ENCODE peak calls at places on chromosomes 12 and 14, in five cellular contexts. Z, I, F, P and K are unnamed samples. For H3K4me1, the result is how much of the 10 kb centered on the place peaks cover.

GRCh38 chr12:13573698-13574321 is 377.3 kb downstream of the EMP1 start:
- DNase-seq in I (peak), Z (no peak), F (no peak), P (no peak), K (peak)

GRCh38 chr12:7146906-7147305 is 16.7 kb downstream of the CLSTN3 start:
- DNase-seq in Z (no peak), F (peak), I (no peak), P (no peak), K (no peak)

GRCh38 chr12:121239335-121239678 is 29.4 kb downstream of the P2RX4 start:
- DNase-seq in I (no peak), Z (no peak), F (no peak), P (no peak), K (no peak)

GRCh38 chr12:114888928-114889327 is 205.0 kb upstream of the TBX3 start:
- DNase-seq in I (no peak), F (no peak), P (no peak), Z (no peak), K (no peak)

GRCh38 chr14:106506901-106507305 is 980.5 kb downstream of the TMEM121 start:
- DNase-seq in I (no peak), F (no peak), Z (no peak), P (no peak), K (no peak)

GRCh38 chr12:52691076-52691764 is 11.0 kb upstream of the KRT1 start:
- DNase-seq in Z (no peak), I (no peak), P (peak), F (no peak), K (no peak)

GRCh38 chr12:108568653-108569154 is 6.3 kb downstream of the ISCU start:
- DNase-seq in I (no peak), F (peak), P (no peak), Z (no peak), K (no peak)

GRCh38 chr14:54815016-54815415 is 87.6 kb downstream of the GCH1 start:
- DNase-seq in Z (no peak), F (no peak), I (peak), P (no peak), K (no peak)

GRCh38 chr14:102530828-102531478 is 21.4 kb upstream of the ANKRD9 start:
- DNase-seq in P (no peak), Z (no peak), I (no peak), F (no peak), K (no peak)

GRCh38 chr12:76374395-76375020 is 26.3 kb upstream of the BBS10 start:
- DNase-seq in I (peak), F (no peak), P (no peak), Z (no peak), K (peak)

GRCh38 chr12:65656904-65657351 is 167.4 kb upstream of the HMGA2 start:
- DNase-seq in P (no peak), F (no peak), I (peak), Z (no peak), K (peak)

GRCh38 chr12:19030180-19030579 is 99.4 kb upstream of the PLEKHA5 start:
- DNase-seq in I (no peak), F (no peak), P (no peak), Z (no peak), K (peak)

GRCh38 chr14:61476737-61477410 is 155.5 kb downstream of the PRKCH start:
- DNase-seq in F (peak), P (no peak), Z (no peak), I (peak), K (peak)

GRCh38 chr12:39503445-39503844 is 60.5 kb upstream of the KIF21A start:
- DNase-seq in F (no peak), I (no peak), Z (no peak), P (peak), K (peak)

GRCh38 chr14:44112774-44113460 is 394.2 kb downstream of the FSCB start:
- DNase-seq in I (no peak), Z (no peak), P (no peak), F (no peak), K (peak)

GRCh38 chr12:61037792-61038191 is 1222.4 kb upstream of the USP15 start:
- DNase-seq in Z (peak), P (no peak), I (no peak), F (no peak), K (peak)

GRCh38 chr12:63151898-63152700 is 1.1 kb upstream of the AVPR1A start:
- DNase-seq in I (peak), F (peak), P (peak), Z (no peak), K (peak)

GRCh38 chr14:100972134-100972905 is 68.8 kb upstream of the RTL1 start:
- DNase-seq in F (no peak), I (no peak), Z (no peak), P (no peak), K (peak)

GRCh38 chr14:104386281-104386841 is 193.2 kb upstream of the C14orf180 start:
- DNase-seq in Z (peak), F (peak), P (no peak), I (no peak), K (no peak)

GRCh38 chr12:116152268-116152667 is 125.2 kb downstream of the MED13L start:
- DNase-seq in P (no peak), Z (no peak), I (peak), F (no peak), K (no peak)

GRCh38 chr14:103858063-103858820 is 10.9 kb upstream of the PPP1R13B start:
- DNase-seq in P (peak), I (no peak), F (no peak), Z (no peak), K (no peak)

GRCh38 chr12:68326720-68327119 is 5.4 kb downstream of the MDM1 start:
- DNase-seq in F (no peak), I (no peak), Z (no peak), P (no peak), K (no peak)

GRCh38 chr12:130878193-130879185 is 6.6 kb downstream of the RAN start:
- DNase-seq in I (no peak), Z (no peak), F (no peak), P (peak), K (no peak)

GRCh38 chr14:98598576-98598975 is 673.4 kb downstream of the BCL11B start:
- DNase-seq in Z (no peak), P (no peak), F (no peak), I (no peak), K (no peak)

GRCh38 chr12:127681151-127681754 is 585.7 kb upstream of the TMEM132C start:
- DNase-seq in P (no peak), F (no peak), Z (no peak), I (no peak), K (no peak)

GRCh38 chr14:92122761-92123160 is 992 bp downstream of the CPSF2 start:
- DNase-seq in I (no peak), F (no peak), Z (no peak), P (no peak), K (no peak)

GRCh38 chr12:123160801-123161487 is 10.1 kb upstream of the PITPNM2 start:
- DNase-seq in F (no peak), Z (no peak), I (peak), P (no peak), K (no peak)

GRCh38 chr14:89373185-89373584 is 43.8 kb downstream of the FOXN3 start:
- DNase-seq in F (no peak), Z (no peak), P (no peak), I (no peak), K (no peak)

GRCh38 chr12:75488553-75488952 is 8.0 kb downstream of the GLIPR1 start:
- DNase-seq in F (no peak), Z (no peak), I (peak), P (peak), K (peak)

GRCh38 chr12:94207467-94208432 is 59.4 kb downstream of the PLXNC1 start:
- DNase-seq in P (no peak), Z (no peak), I (no peak), F (no peak), K (no peak)

GRCh38 chr14:105168979-105169507 is 467 bp upstream of the JAG2 start:
- DNase-seq in F (no peak), P (peak), Z (no peak), I (no peak), K (peak)

GRCh38 chr14:50741571-50741970 is 73.5 kb upstream of the SAV1 start:
- DNase-seq in F (no peak), P (no peak), Z (no peak), I (peak), K (peak)

GRCh38 chr12:5745251-5745888 is 199.7 kb downstream of the ANO2 start:
- DNase-seq in Z (no peak), P (peak), I (peak), F (peak), K (peak)

GRCh38 chr12:112837629-112838191 is 46.2 kb downstream of the RPH3A start:
- DNase-seq in I (peak), P (no peak), Z (no peak), F (no peak), K (peak)

GRCh38 chr14:86796221-86797074 is 1196.5 kb downstream of the GALC start:
- DNase-seq in I (peak), F (no peak), Z (no peak), P (no peak), K (no peak)

GRCh38 chr12:102481705-102482104 is 1.3 kb upstream of the IGF1 start:
- DNase-seq in I (no peak), Z (no peak), F (no peak), P (no peak), K (no peak)

GRCh38 chr14:99737451-99737951 is 53.4 kb downstream of the CYP46A1 start:
- DNase-seq in P (no peak), Z (no peak), I (no peak), F (peak), K (peak)

GRCh38 chr12:124383028-124383427 is 88.1 kb downstream of the RFLNA start:
- DNase-seq in Z (no peak), I (no peak), F (no peak), P (no peak), K (no peak)
- H3K4me1 ChIP-seq in Z (half or more), I (half or more), F (half or more), P (under half), K (half or more)

DNA sequence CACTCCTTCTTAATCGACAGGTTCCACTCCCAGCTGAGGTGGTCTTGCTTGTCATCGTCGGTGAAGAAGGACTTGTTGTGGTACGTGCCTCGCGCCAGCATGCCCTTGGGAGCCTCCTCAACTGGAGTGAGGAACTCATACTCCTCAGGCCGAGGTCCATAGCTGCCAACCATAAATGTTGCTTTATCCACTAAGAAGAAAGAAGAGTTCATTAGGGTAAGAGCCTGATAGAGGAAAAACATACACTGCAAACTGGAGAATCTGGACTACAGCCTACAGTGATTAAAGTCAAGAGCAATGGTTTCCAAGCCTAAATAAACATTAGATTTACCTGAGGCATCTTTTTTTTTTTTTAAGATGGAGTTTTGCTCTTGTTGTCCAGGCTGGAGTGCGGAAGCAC is 4.2 kb upstream of the ERP27 start:
- DNase-seq in F (no peak), I (no peak), Z (no peak), P (no peak), K (no peak)
- H3K4me1 ChIP-seq in F (under half), I (under half), Z (under half), P (under half), K (under half)

DNA sequence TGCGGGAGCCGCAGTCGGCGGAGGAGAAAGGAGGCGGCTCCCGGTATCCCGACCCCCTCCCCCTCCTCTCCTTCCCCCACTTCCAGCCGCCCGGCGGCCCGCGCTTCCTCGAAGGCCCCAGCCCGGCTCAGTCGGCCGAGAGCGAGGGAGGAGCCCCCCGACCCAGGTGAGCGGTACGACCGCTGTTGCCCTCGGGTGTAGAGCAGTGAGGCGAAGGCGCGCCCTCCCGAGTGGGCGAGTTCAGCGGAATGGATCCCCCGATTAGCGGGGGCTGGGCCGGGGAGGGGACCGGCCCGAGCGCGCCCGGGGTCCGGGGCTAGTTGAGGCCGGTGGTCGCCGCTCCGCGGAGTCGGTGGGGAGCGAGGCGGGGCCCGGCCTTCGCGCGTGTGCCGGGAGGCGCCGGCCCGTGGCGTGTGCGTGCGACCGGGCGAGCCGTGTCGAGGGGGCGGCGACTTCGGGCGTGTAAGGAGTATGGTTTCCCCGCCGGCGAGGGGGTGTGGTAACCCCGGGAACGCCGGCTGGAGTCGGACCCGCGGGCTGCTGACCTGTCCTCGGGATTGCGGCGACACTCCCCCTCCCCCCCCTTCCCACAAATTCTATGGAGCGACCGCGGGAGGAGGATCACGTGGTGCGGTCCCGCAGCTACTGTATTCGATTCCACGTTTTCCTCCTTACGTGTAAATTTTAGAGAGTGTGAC is 490 bp downstream of the RIMKLB start:
- DNase-seq in F (peak), I (peak), P (peak), Z (no peak), K (peak)
- H3K4me1 ChIP-seq in F (under half), I (under half), P (under half), Z (under half), K (under half)

DNA sequence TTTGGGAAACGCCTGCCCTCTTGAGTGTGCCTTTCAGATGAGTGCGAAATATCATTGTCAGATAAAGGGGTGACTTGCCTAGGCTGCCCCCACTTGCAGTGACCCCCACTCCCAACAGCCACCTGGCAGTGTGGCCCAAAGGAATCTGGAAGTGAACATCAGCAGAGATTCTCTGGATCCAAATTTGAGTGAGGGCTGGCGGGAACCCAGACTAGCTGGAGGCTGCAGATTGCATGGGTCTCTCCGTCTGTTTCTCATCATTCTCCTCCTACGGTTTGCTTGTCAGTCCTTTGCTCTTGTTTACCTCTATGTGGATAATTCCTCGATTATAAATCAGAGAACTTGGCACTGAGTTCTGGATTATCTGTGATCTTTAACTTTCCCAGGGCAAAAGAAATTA is 280.8 kb downstream of the ZFP36L1 start:
- DNase-seq in Z (no peak), P (no peak), I (peak), F (no peak), K (no peak)
- H3K4me1 ChIP-seq in Z (under half), P (under half), I (under half), F (under half), K (under half)

GRCh38 chr12:11804130-11804529 is 154.7 kb downstream of the ETV6 start:
- DNase-seq in Z (no peak), I (no peak), F (no peak), P (no peak), K (no peak)
- H3K4me1 ChIP-seq in Z (under half), I (under half), F (under half), P (under half), K (under half)

GRCh38 chr14:56810341-56810740 is at the start of gene OTX2:
- DNase-seq in P (peak), I (no peak), F (no peak), Z (no peak), K (no peak)

GRCh38 chr14:56810850-56811595 is 744 bp upstream of the OTX2 start:
- DNase-seq in P (peak), F (no peak), I (no peak), Z (no peak), K (no peak)

GRCh38 chr14:56812364-56813103 is 2.3 kb upstream of the OTX2 start:
- DNase-seq in F (no peak), I (no peak), P (no peak), Z (no peak), K (no peak)

GRCh38 chr14:56813143-56813551 is 2.9 kb upstream of the OTX2 start:
- DNase-seq in I (no peak), Z (no peak), P (peak), F (no peak), K (no peak)

DNA sequence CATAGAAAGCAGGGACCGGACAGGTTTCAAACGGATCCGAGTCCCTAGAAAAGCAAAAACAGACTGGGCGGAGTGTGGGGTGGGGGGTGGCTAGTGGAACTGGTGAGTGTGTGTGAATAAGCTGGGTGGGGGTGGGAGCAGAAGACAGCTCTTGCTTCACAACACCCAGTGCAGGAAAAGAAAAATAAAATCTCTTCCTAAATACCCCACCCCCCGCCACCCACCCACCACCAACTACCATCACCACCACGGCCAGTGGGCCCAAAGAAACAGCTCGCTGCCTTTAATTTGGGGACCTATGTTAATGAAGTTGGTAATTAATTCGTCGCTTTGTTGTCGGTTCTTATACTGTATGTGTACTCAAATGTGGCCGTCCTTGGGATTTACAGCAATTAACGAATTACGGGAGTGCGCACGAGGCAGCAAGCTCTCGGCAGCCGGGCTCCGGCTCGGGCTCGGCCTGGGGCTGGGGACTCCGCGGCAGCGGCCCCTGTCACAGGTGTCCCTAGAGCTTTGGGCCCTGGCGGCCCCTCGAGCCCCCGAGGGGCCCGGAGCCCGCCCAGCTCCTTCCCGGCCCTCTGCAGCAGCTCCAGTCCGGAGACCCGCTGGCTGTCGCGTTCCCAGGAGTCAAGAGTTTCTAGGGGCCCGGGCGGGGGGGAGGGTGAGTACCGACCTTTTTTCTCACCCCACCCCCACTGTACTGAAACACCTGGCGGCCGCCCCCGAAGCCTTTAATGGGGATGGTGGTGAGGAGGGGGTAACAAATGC is 1.5 kb upstream of the OTX2 start:
- DNase-seq in F (no peak), Z (no peak), I (no peak), P (peak), K (no peak)
- H3K4me1 ChIP-seq in F (under half), Z (under half), I (under half), P (half or more), K (under half)

DNA sequence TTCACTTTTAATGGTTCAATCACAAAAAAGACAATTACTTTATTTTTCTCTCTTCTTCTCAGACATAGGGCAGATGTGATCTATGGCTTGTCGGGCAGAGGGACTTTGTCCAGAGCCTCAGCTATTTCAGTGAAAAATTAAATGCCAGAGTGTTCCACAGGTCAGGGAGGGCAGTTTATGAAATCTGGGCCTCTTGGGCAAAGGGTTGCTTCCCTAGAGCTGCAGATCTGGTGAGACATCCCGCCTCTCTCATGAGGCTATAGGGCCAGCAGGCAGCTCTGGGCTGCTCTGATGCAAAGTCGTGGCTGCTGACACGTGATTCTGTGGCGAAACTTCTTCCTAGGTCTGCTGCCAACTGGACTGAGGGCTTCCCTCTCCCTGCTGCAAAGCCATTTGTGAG is 6.0 kb downstream of the CLMN start:
- DNase-seq in P (no peak), Z (no peak), F (peak), I (peak), K (peak)
- H3K4me1 ChIP-seq in P (under half), Z (under half), F (under half), I (under half), K (under half)